ENCODE peak calls at places on chromosomes 6 and 20, in four cellular contexts. G is A549, E is H9, J is PC-9. U is an unnamed sample.
A peak's percentile ranks its signal among the peaks of the same experiment; 100 is the strongest.

GRCh38 chr6:30983439-30983838 is at the start of gene MUC21:
- DNase-seq in J (no peak), G (no peak), E (no peak), U (no peak)

GRCh38 chr20:19973920-19974620 is 43.1 kb upstream of the NAA20 start:
- DNase-seq in G (no peak), E (no peak), J (peak; percentile 64), U (no peak)

GRCh38 chr6:130958468-130958867 is 104.6 kb downstream of the EPB41L2 start:
- DNase-seq in E (no peak), J (no peak), G (no peak), U (no peak)

GRCh38 chr6:12595161-12595792 is 121.3 kb upstream of the PHACTR1 start:
- DNase-seq in J (no peak), G (no peak), E (no peak), U (peak; percentile 74)

GRCh38 chr6:23589811-23590210 is 536.2 kb upstream of the NRSN1 start:
- DNase-seq in G (no peak), J (no peak), E (no peak), U (no peak)

GRCh38 chr6:6315660-6316059 is 4.8 kb downstream of the F13A1 start:
- DNase-seq in E (peak; percentile 57), J (peak; percentile 12), G (peak; percentile 40), U (peak; percentile 73)

GRCh38 chr6:159065751-159066329 is 21.0 kb upstream of the TAGAP start:
- DNase-seq in J (no peak), G (no peak), E (no peak), U (no peak)

GRCh38 chr20:23588434-23589403 is 17.0 kb downstream of the CST9 start:
- DNase-seq in E (no peak), G (no peak), J (no peak), U (no peak)

GRCh38 chr6:41405941-41406340 is 70.5 kb downstream of the NCR2 start:
- DNase-seq in G (no peak), J (no peak), E (no peak), U (no peak)

GRCh38 chr6:133637436-133637835 is 251.5 kb upstream of the TCF21 start:
- DNase-seq in E (no peak), J (no peak), G (no peak), U (no peak)

GRCh38 chr20:45266977-45267376 is 12.6 kb upstream of the SLPI start:
- DNase-seq in E (no peak), J (no peak), G (no peak), U (no peak)

GRCh38 chr20:1185316-1185741 is 548 bp upstream of the TMEM74B start:
- DNase-seq in E (no peak), J (peak; percentile 23), G (no peak), U (peak; percentile 14)

GRCh38 chr6:68559716-68560115 is 75.4 kb upstream of the ADGRB3 start:
- DNase-seq in J (no peak), E (no peak), G (no peak), U (no peak)

GRCh38 chr20:23609486-23610109 is 3.9 kb upstream of the CST9 start:
- DNase-seq in G (no peak), J (no peak), E (peak; percentile 14), U (no peak)

GRCh38 chr6:118350881-118351430 is 197.1 kb upstream of the PLN start:
- DNase-seq in G (no peak), J (no peak), E (no peak), U (no peak)

GRCh38 chr20:51800132-51800721 is 2.1 kb downstream of the SALL4 start:
- DNase-seq in G (peak; percentile 62), J (peak; percentile 84), E (peak; percentile 97), U (peak; percentile 68)

GRCh38 chr6:390914-391558 is 516 bp upstream of the IRF4 start:
- DNase-seq in E (peak; percentile 71), J (no peak), G (no peak), U (no peak)

GRCh38 chr6:93083337-93083736 is 336.0 kb downstream of the EPHA7 start:
- DNase-seq in E (no peak), J (no peak), G (no peak), U (no peak)

GRCh38 chr6:30361661-30362060 is 16.7 kb downstream of the RPP21 start:
- DNase-seq in G (no peak), J (no peak), E (no peak), U (no peak)

GRCh38 chr20:380763-381580 is 412 bp downstream of the TRIB3 start:
- DNase-seq in E (peak; percentile 78), J (peak; percentile 89), G (peak; percentile 84), U (peak; percentile 50)

GRCh38 chr6:52499681-52500239 is 77.1 kb downstream of the TRAM2 start:
- DNase-seq in E (no peak), J (no peak), G (no peak), U (no peak)

GRCh38 chr6:130946076-130946475 is 117.0 kb downstream of the EPB41L2 start:
- DNase-seq in G (no peak), E (no peak), J (no peak), U (no peak)

GRCh38 chr20:63924241-63924640 is 29.3 kb downstream of the DNAJC5 start:
- DNase-seq in E (no peak), J (no peak), G (no peak), U (no peak)

GRCh38 chr6:25006565-25007001 is 70.8 kb upstream of the RIPOR2 start:
- DNase-seq in J (peak; percentile 67), E (no peak), G (no peak), U (peak; percentile 45)

GRCh38 chr6:147808631-147809030 is 300.1 kb downstream of the SAMD5 start:
- DNase-seq in J (no peak), E (no peak), G (no peak), U (no peak)

GRCh38 chr20:58077282-58077681 is 151.2 kb downstream of the ANKRD60 start:
- DNase-seq in G (no peak), J (no peak), E (no peak), U (no peak)

GRCh38 chr20:25297141-25297905 is 49.4 kb downstream of the PYGB start:
- DNase-seq in J (no peak), G (no peak), E (no peak), U (no peak)
- H3K27ac ChIP-seq in J (no peak overlapping the region), G (peak overlapping the region; percentile 79), E (no peak overlapping the region), U (no peak overlapping the region)

DNA sequence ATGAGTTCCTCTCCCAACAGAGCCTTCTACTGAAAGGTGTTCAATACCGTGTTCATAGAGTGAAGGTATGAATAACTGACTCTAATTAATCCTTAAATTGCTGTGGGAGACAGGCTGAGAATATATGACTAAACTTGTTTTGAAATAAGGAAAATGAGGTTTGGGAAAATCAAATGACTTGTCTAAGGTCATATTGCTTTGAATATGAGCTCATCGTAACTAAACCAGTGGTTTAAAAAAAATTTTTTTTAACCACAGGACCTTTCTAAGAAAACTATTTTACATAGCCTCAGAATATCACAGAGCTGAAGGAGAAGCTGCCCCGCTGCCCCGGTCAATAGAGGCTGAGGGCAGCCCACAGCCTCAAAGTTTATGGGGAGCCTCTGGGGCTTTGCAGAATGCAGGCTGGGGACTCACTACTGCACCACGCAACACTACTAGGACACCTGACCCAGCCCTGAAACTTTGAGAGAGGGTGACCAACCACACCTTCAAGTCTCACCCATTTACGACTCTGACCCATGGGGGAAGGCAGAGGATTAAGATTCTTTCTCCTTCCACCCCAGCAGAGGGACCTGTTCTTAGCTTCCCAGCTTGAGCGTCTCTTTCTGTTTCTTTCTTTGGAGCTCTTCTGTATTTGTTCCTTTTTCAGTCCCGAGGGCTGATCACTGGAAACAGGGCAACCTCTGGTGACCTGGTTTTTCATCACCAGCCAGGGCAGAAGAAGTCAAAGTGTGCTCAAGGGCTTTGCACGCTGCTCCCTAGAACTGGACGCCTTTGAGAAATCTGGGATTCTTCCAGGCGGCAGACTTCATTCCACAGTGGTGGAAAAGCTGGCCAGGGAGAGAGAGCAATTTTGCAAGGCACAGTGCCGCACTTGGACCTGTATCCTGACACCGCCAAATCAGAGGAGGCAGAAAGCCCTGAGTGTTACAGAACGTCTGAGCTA is 220.2 kb downstream of the ATXN1 start:
- DNase-seq in G (peak; percentile 3), J (no peak), E (no peak), U (no peak)
- H3K4me2 ChIP-seq in G (no peak overlapping the region), J (no peak overlapping the region), E (no peak overlapping the region), U (no peak overlapping the region)

DNA sequence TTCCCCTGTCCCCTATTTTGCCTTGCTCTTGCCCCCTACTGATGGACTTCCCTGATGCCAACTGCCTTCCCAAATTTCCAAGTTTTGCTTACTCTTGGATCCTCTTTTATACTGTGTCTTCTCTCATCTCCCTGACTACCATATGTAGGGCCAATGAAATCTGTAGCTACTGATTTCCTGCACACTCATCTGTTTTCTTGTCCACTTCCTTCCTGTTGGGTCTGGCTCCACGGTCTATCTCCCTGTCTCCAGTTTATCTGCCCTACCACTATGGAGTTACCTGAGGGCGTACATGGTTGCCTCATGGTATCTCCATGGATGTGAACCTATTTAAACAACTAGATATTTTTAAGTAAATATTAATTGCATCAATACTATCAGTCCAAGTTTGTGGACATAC is 140.3 kb upstream of the MCHR2 start:
- DNase-seq in G (no peak), E (no peak), J (no peak), U (no peak)
- H3K27ac ChIP-seq in G (no peak overlapping the region), E (no peak overlapping the region), J (no peak overlapping the region), U (no peak overlapping the region)

DNA sequence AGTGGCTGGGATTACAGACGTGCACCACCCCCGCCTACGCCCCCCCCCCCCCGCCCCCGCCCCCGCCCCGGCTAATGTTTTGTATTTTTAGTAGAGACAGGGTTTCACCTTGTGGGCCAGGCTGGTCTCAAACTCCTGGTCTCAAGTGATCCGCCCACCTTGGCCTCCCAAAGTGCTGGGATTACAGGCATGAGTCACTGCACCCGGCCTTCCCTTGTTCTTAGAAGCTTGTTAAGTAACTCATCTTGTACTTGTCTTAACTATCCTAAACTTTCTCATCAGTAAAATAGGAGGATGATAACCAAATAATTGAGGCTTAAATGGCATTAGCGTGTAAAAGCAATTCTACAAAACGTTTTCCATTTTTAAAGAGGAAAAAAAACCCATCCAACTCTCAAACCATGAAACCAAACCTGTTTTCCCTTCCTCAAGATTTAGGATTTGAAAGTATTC is 4.2 kb downstream of the CDYL start:
- DNase-seq in G (peak; percentile 15), E (no peak), J (no peak), U (peak; percentile 54)
- H3K4me2 ChIP-seq in G (peak overlapping the region; percentile 53), E (no peak overlapping the region), J (no peak overlapping the region), U (no peak overlapping the region)

DNA sequence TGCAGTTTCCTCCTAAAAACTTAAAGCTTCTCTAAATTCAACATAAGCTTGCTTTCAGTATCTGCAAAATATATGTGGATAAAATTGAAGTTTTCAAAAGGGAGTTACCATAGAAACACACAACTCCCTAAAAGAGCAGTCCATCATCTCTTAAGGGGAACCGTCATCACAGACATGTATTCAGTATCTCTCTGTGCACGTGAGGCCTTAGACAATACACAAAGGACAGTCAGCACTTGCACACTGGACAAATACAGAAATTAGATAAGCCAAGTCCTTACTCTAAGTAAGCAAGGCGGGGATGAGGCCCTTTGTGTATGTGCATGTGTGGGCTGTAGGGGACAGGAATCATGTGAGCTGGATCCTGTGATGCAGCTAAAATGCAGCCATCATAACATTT is 136.6 kb downstream of the BACH2 start:
- DNase-seq in G (no peak), J (no peak), E (no peak), U (no peak)
- H3K27ac ChIP-seq in G (no peak overlapping the region), J (no peak overlapping the region), E (no peak overlapping the region), U (no peak overlapping the region)